ENCODE peak calls at places on chromosomes 11 and 22, in eight cellular contexts. H is gastrocnemius medialis, K is endothelial cell of umbilical vein, T is neural progenitor cell, P is GM23248, E is sigmoid colon, S is heart right ventricle, Z is OCI-LY7. W is an unnamed sample.
A peak's percentile ranks its signal among the peaks of the same experiment; 100 is the strongest.

GRCh38 chr11:113242767-113243397 is 71.5 kb upstream of the TTC12 start:
- DNase-seq in H (no peak), K (no peak), T (peak; percentile 44), P (peak; percentile 80), E (no peak), S (no peak), Z (no peak), W (no peak)

GRCh38 chr11:99934008-99934407 is 753.1 kb upstream of the ARHGAP42 start:
- DNase-seq in H (no peak), K (no peak), T (no peak), P (peak; percentile 5), E (no peak), S (no peak), Z (no peak), W (no peak)

GRCh38 chr22:44885806-44886360 is 123.9 kb downstream of the PHF21B start:
- DNase-seq in H (no peak), K (no peak), T (no peak), P (no peak), E (no peak), S (no peak), Z (no peak), W (no peak)

GRCh38 chr11:42249956-42250355 is 790.5 kb upstream of the LRRC4C start:
- DNase-seq in H (no peak), K (peak; percentile 75), T (no peak), P (no peak), E (no peak), S (no peak), Z (no peak), W (peak; percentile 56)

GRCh38 chr11:112062923-112063322 is 10.9 kb downstream of the PIH1D2 start:
- DNase-seq in H (no peak), K (no peak), T (no peak), P (no peak), E (no peak), S (no peak), Z (no peak), W (no peak)

GRCh38 chr11:108916290-108916689 is 251.4 kb downstream of the DDX10 start:
- DNase-seq in H (no peak), K (peak; percentile 46), T (no peak), P (peak; percentile 38), E (no peak), S (no peak), Z (no peak), W (no peak)

GRCh38 chr11:130699561-130699960 is 216.7 kb downstream of the SNX19 start:
- DNase-seq in H (no peak), K (no peak), T (no peak), P (no peak), E (no peak), S (no peak), Z (no peak), W (no peak)

GRCh38 chr11:77424639-77425038 is 49.3 kb downstream of the PAK1 start:
- DNase-seq in H (no peak), K (no peak), T (no peak), P (no peak), E (no peak), S (no peak), Z (no peak), W (no peak)

GRCh38 chr11:126363706-126364245 is 8.3 kb downstream of the ST3GAL4 start:
- DNase-seq in H (no peak), K (no peak), T (peak; percentile 73), P (no peak), E (peak; percentile 64), S (peak; percentile 33), Z (no peak), W (no peak)

GRCh38 chr11:20008870-20009644 is 151.2 kb downstream of the DBX1 start:
- DNase-seq in H (no peak), K (no peak), T (no peak), P (no peak), E (no peak), S (no peak), Z (no peak), W (no peak)
- H3K4me3 ChIP-seq in H (no peak overlapping the region), K (no peak overlapping the region), T (no peak overlapping the region), P (no peak overlapping the region), E (no peak overlapping the region), S (no peak overlapping the region), Z (no peak overlapping the region), W (no peak overlapping the region)

GRCh38 chr11:1821562-1821961 is 13.2 kb upstream of the SYT8 start:
- DNase-seq in H (no peak), K (no peak), T (no peak), P (no peak), E (no peak), S (no peak), Z (no peak), W (no peak)
- H3K4me1 ChIP-seq in H (no peaks in the 10 kb centered on the region), K (no peaks in the 10 kb centered on the region), T (peaks cover 3% of the 10 kb centered on the region), P (peaks cover 13% of the 10 kb centered on the region), E (peaks cover 3% of the 10 kb centered on the region), S (peaks cover under 1% of the 10 kb centered on the region), Z (no peaks in the 10 kb centered on the region), W (no peaks in the 10 kb centered on the region)

GRCh38 chr22:23832226-23833016 is 6.4 kb downstream of the DERL3 start:
- DNase-seq in H (no peak), K (no peak), T (no peak), P (no peak), E (peak; percentile 58), S (no peak), Z (no peak), W (no peak)

GRCh38 chr22:23831781-23832180 is 7.0 kb downstream of the DERL3 start:
- DNase-seq in H (no peak), K (no peak), T (no peak), P (no peak), E (peak; percentile 39), S (no peak), Z (no peak), W (no peak)

GRCh38 chr22:23834406-23834805 is 4.4 kb downstream of the DERL3 start:
- DNase-seq in H (no peak), K (no peak), T (no peak), P (no peak), E (peak; percentile 59), S (no peak), Z (no peak), W (no peak)

GRCh38 chr22:23833911-23834317 is 4.9 kb downstream of the DERL3 start:
- DNase-seq in H (no peak), K (no peak), T (no peak), P (no peak), E (peak; percentile 57), S (peak; percentile 62), Z (no peak), W (no peak)

GRCh38 chr22:23833017-23833795 is 5.6 kb downstream of the DERL3 start:
- DNase-seq in H (no peak), K (no peak), T (no peak), P (no peak), E (peak; percentile 57), S (no peak), Z (no peak), W (no peak)
- H3K27ac ChIP-seq in H (peak overlapping the region; percentile 96), K (no peak overlapping the region), T (no peak overlapping the region), P (no peak overlapping the region), E (no peak overlapping the region), S (peak overlapping the region; percentile 78), Z (no peak overlapping the region), W (peak overlapping the region; percentile 66)

GRCh38 chr22:36232715-36233401 is 6.5 kb downstream of the APOL2 start:
- DNase-seq in H (no peak), K (no peak), T (no peak), P (no peak), E (no peak), S (no peak), Z (no peak), W (no peak)

GRCh38 chr22:36234919-36235318 is 4.4 kb downstream of the APOL2 start:
- DNase-seq in H (no peak), K (no peak), T (no peak), P (no peak), E (no peak), S (no peak), Z (no peak), W (peak; percentile 53)

GRCh38 chr22:36234211-36234610 is 5.1 kb downstream of the APOL2 start:
- DNase-seq in H (no peak), K (no peak), T (no peak), P (no peak), E (no peak), S (no peak), Z (no peak), W (no peak)

GRCh38 chr22:36235585-36235984 is 3.7 kb downstream of the APOL2 start:
- DNase-seq in H (no peak), K (no peak), T (no peak), P (no peak), E (no peak), S (no peak), Z (no peak), W (no peak)

DNA sequence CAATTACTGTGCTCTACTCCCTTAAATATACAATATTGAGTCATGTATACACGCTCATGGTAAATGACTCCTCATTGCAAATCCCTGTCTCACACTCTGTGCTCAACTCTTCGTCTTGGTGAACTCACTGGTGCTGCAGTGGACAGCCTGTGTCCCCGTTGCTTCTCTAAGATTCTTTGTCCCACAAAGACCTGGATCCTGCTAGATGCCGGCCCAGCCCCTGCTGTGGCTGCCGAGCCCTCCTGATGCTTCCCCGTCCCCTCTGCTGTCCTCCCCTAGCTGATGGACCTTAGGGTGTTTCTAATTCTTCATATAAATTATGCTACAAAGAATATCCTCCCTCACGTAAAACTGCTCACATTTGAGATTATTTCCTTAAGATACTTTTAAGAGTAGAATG is 5.5 kb downstream of the APOL2 start:
- DNase-seq in H (no peak), K (no peak), T (no peak), P (no peak), E (no peak), S (no peak), Z (no peak), W (no peak)
- H3K4me3 ChIP-seq in H (no peak overlapping the region), K (no peak overlapping the region), T (no peak overlapping the region), P (no peak overlapping the region), E (no peak overlapping the region), S (no peak overlapping the region), Z (no peak overlapping the region), W (no peak overlapping the region)

DNA sequence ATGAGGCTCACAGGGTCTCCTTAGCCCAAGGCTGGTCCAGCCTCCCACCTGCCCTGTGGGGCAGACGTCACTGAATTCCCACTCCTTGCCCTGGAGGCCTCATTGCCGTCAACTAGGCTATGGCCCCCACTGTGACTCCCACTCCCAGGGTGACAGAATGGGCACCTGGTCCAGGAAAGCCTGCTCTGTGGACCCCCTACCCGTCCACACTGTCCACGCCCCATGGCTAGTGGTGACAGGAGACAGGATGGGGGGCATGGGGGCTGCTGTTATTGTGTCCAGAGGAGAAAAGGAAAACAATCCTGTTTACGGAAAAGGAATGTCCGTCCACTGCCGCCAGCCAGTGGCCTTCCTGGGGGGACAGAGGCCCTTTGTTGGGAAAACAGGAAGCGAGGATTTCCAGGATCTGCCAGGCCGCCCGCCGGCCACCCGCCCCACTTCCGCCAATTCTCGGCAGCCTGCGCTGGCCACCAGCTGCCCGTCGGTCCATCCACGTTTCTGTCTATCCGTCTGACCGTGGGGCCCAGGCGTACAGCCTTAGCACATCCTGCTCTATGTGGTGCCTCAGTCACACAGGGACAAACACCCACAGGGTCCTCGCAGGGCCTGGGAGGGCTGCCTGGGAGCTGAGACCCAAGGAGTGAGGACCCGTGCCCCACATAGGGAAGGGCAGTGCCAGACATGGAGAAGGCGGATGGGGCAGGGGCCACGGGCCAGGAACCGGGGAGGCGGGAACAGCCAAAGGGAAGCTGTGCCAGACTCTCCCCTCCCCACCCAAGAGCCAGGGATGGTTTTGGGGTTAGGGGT is 19.5 kb downstream of the CRELD2 start:
- DNase-seq in H (no peak), K (peak; percentile 89), T (no peak), P (no peak), E (no peak), S (peak; percentile 60), Z (no peak), W (peak; percentile 32)
- H3K4me1 ChIP-seq in H (peaks cover 37% of the 10 kb centered on the region), K (peaks cover 50% of the 10 kb centered on the region), T (peaks cover 15% of the 10 kb centered on the region), P (peaks cover 8% of the 10 kb centered on the region), E (peaks cover 43% of the 10 kb centered on the region), S (peaks cover 52% of the 10 kb centered on the region), Z (peaks cover 35% of the 10 kb centered on the region), W (peaks cover 35% of the 10 kb centered on the region)

W was measured in cardiac muscle cell.